ENCODE peak calls at places on chromosomes 16 and 17, in eight cellular contexts. L is CD8-positive, alpha-beta T cell; Z is neural crest cell; J is lower lobe of right lung; Q is RWPE1; E is fibroblast of lung; N is brain microvascular endothelial cell; K is LNCaP clone FGC. C is an unnamed sample.

GRCh38 chr17:19433727-19434340 is 22.8 kb downstream of the RNF112 start:
- DNase-seq in L (no peak), Z (no peak), J (no peak), Q (no peak), E (no peak), N (no peak), K (no peak), C (no peak)

GRCh38 chr16:46808997-46809396 is 22.0 kb downstream of the C16orf87 start:
- DNase-seq in L (no peak), Z (no peak), J (no peak), Q (no peak), E (no peak), N (no peak), K (no peak), C (no peak)

GRCh38 chr16:50306287-50306686 is 39.9 kb downstream of the ADCY7 start:
- DNase-seq in L (no peak), Z (no peak), J (no peak), Q (no peak), E (no peak), N (no peak), K (no peak), C (no peak)

GRCh38 chr17:7186241-7186640 is 7.1 kb upstream of the ASGR1 start:
- DNase-seq in L (no peak), Z (no peak), J (peak; percentile 15), Q (no peak), E (no peak), N (no peak), K (no peak), C (no peak)

GRCh38 chr17:40319651-40320550 is 10.9 kb downstream of the RARA start:
- DNase-seq in L (peak; percentile 81), Z (no peak), J (peak; percentile 77), Q (no peak), E (no peak), N (no peak), K (no peak), C (peak; percentile 71)

GRCh38 chr17:67708378-67708777 is 9.4 kb upstream of the NOL11 start:
- DNase-seq in L (no peak), Z (no peak), J (no peak), Q (no peak), E (no peak), N (no peak), K (no peak), C (no peak)

GRCh38 chr16:81585785-81586184 is 141.2 kb downstream of the CMIP start:
- DNase-seq in L (no peak), Z (no peak), J (no peak), Q (no peak), E (no peak), N (no peak), K (no peak), C (no peak)

GRCh38 chr17:20279631-20280030 is 187.7 kb downstream of the LGALS9B start:
- DNase-seq in L (no peak), Z (no peak), J (no peak), Q (no peak), E (no peak), N (no peak), K (no peak), C (no peak)

GRCh38 chr16:65744401-65744800 is 622.1 kb upstream of the CDH5 start:
- DNase-seq in L (no peak), Z (no peak), J (no peak), Q (no peak), E (no peak), N (no peak), K (no peak), C (no peak)

GRCh38 chr16:79092846-79093245 is 507.7 kb downstream of the MAF start:
- DNase-seq in L (no peak), Z (no peak), J (no peak), Q (no peak), E (no peak), N (no peak), K (no peak), C (no peak)

GRCh38 chr16:77359065-77359502 is 75.8 kb downstream of the ADAMTS18 start:
- DNase-seq in L (no peak), Z (no peak), J (no peak), Q (no peak), E (peak; percentile 79), N (peak; percentile 68), K (peak; percentile 40), C (no peak)

GRCh38 chr17:51015145-51015558 is 105.5 kb downstream of the SPAG9 start:
- DNase-seq in L (no peak), Z (no peak), J (no peak), Q (no peak), E (peak; percentile 25), N (no peak), K (peak; percentile 26), C (no peak)

GRCh38 chr17:31550389-31551056 is 159.0 kb downstream of the RAB11FIP4 start:
- DNase-seq in L (no peak), Z (no peak), J (peak; percentile 60), Q (no peak), E (peak; percentile 44), N (no peak), K (no peak), C (peak; percentile 24)

GRCh38 chr17:82878545-82878944 is 38.7 kb upstream of the ZNF750 start:
- DNase-seq in L (no peak), Z (no peak), J (peak; percentile 61), Q (no peak), E (no peak), N (no peak), K (no peak), C (no peak)

GRCh38 chr16:72995151-72995881 is 52.6 kb downstream of the ZFHX3 start:
- DNase-seq in L (no peak), Z (peak; percentile 62), J (peak; percentile 74), Q (no peak), E (no peak), N (no peak), K (peak; percentile 18), C (no peak)

DNA sequence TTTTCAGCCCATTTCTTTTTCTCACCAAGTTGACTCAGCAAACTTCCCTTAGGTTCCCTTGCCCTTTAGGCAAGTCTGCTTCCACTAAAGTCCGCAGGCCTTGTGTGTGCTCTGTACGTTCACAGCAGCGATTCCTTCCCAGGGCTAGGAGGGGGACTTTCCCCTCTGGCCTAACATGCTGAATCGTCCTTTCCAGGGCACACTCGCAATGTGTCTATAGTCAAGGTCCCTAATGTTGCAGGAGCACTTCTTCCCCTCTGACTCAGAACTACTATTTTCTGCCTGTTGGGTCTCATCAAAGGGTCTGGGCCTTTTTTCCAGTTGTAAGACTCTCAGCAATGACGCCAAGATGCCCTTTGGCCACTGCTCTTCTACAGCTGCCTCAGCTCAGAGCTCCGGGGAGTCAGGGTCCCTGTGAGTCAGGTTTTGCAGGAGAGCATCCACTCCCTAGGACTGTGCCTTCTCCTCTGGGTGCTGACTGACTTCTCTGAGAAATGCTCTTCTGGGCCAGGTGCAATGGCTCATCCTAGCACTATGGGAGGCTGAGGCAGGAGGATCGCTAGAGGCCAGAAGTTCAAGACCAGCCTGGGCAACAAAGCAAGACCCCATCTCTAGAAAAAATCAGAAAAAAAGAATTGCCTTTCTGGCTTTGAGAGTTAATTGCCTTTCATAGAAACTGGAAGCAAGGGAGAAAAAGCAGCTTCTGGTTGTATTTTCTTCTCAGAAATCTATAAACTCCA is 64.4 kb upstream of the TBX2 start:
- DNase-seq in L (no peak), Z (no peak), J (no peak), Q (no peak), E (peak; percentile 82), N (no peak), K (no peak), C (no peak)
- TF ChIP-seq CTCF in L (no peak), Z (no peak), J (no peak), Q (no peak), E (no peak), N (no peak), K (no peak), C (no peak)

DNA sequence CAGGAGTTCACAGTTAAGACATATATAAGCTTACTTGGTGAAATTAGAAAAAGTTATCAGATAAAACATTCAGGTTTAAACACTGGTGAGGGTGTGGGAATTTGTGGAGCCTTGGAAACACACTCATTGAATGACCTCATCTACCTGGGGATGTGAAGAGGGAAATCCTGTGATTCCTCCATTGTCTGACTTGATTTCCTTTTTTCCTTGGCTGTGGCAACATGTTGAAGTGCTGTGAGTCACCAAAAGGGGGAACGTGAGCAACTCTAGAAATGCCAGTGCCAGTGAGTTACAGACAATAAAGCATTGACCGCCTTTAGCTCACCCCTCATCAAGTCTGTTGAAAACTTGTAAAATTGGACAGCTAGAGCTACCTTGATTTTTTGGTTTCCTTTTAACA is 1.8 kb downstream of the HMOX2 start:
- DNase-seq in L (no peak), Z (no peak), J (no peak), Q (peak; percentile 74), E (peak; percentile 75), N (no peak), K (no peak), C (no peak)
- TF ChIP-seq CTCF in L (peak; percentile 27), Z (peak; percentile 43), J (no peak), Q (no peak), E (peak; percentile 44), N (peak; percentile 39), K (no peak), C (no peak)

GRCh38 chr16:2242598-2242997 is 6.4 kb downstream of the DNASE1L2 start:
- DNase-seq in L (no peak), Z (no peak), J (no peak), Q (no peak), E (no peak), N (no peak), K (no peak), C (no peak)

GRCh38 chr16:2244926-2245795 is 6.2 kb downstream of the ECI1 start:
- DNase-seq in L (no peak), Z (no peak), J (no peak), Q (no peak), E (no peak), N (no peak), K (no peak), C (no peak)

GRCh38 chr16:2244301-2244700 is 7.1 kb downstream of the ECI1 start:
- DNase-seq in L (no peak), Z (no peak), J (no peak), Q (no peak), E (no peak), N (no peak), K (no peak), C (no peak)

GRCh38 chr16:2243781-2244180 is 7.5 kb downstream of the DNASE1L2 start:
- DNase-seq in L (no peak), Z (no peak), J (no peak), Q (no peak), E (no peak), N (no peak), K (no peak), C (no peak)

DNA sequence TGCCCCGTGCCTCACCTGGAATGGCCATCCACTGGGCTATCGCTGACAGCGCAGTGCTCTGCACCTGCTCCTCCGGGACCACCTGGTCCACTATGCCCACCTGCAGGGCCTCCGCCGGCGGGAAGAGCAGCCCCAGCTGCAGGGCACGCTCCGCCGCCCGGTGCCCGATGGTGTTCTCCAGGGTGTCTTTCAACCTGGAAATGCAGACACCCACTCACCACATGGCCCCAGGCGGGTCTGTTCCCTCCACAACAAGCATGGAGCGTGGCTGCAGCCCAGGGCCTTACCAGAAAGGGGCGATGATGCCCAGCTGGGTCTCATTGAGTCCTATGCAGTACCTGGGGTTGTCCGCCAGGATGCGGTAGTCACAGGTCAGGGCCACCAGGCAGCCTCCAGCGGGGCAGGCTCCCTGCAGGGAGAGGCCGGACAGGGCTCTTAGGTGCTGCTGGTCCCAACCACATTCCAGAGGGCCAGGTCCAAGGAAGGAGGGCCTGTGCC is 6.8 kb downstream of the DNASE1L2 start:
- DNase-seq in L (no peak), Z (no peak), J (no peak), Q (no peak), E (no peak), N (no peak), K (no peak), C (no peak)
- TF ChIP-seq CTCF in L (no peak), Z (no peak), J (no peak), Q (no peak), E (no peak), N (peak; percentile 9), K (no peak), C (no peak)

GRCh38 chr17:39239640-39240314 is 14.0 kb upstream of the STAC2 start:
- DNase-seq in L (peak; percentile 78), Z (no peak), J (peak; percentile 72), Q (peak; percentile 48), E (no peak), N (no peak), K (no peak), C (peak; percentile 47)
- TF ChIP-seq CTCF in L (peak; percentile 80), Z (peak; percentile 68), J (peak; percentile 55), Q (peak; percentile 52), E (peak; percentile 50), N (peak; percentile 82), K (peak; percentile 43), C (peak; percentile 58)